ENCODE peak calls at places on chromosomes 3 and 15, in four cellular contexts. K is A549, B is tibial artery, E is mammary epithelial cell. P is an unnamed sample.

GRCh38 chr3:194987571-194988494 is 283.1 kb downstream of the XXYLT1 start:
- DNase-seq in E (no peak), K (no peak), B (peak; percentile 46), P (no peak)

GRCh38 chr3:5021571-5022092 is 42.4 kb downstream of the BHLHE40 start:
- DNase-seq in B (no peak), E (peak; percentile 92), K (peak; percentile 76), P (no peak)

GRCh38 chr3:126212629-126213375 is 32.4 kb upstream of the ALDH1L1 start:
- DNase-seq in K (peak; percentile 21), B (peak; percentile 72), E (no peak), P (no peak)

GRCh38 chr3:157700405-157700804 is 197.2 kb upstream of the VEPH1 start:
- DNase-seq in E (peak; percentile 1), K (no peak), B (no peak), P (no peak)

GRCh38 chr3:73229036-73229435 is 167.6 kb downstream of the EBLN2 start:
- DNase-seq in K (no peak), B (no peak), E (peak; percentile 55), P (no peak)

GRCh38 chr3:8656240-8656639 is 11.6 kb upstream of the SSUH2 start:
- DNase-seq in E (no peak), B (peak; percentile 53), K (no peak), P (no peak)

GRCh38 chr15:66650433-66650832 is 51.6 kb upstream of the SMAD6 start:
- DNase-seq in E (no peak), B (peak; percentile 79), K (no peak), P (no peak)

GRCh38 chr3:154598166-154598565 is 168.2 kb upstream of the GPR149 start:
- DNase-seq in K (no peak), B (no peak), E (no peak), P (no peak)

GRCh38 chr15:78675617-78676360 is 34.8 kb upstream of the CHRNB4 start:
- DNase-seq in E (no peak), B (peak; percentile 17), K (no peak), P (no peak)

GRCh38 chr3:108103971-108104797 is 13.4 kb upstream of the CD47 start:
- DNase-seq in E (no peak), K (no peak), B (no peak), P (no peak)

GRCh38 chr3:99384596-99384995 is 253.8 kb upstream of the COL8A1 start:
- DNase-seq in E (peak; percentile 8), B (no peak), K (no peak), P (no peak)

GRCh38 chr3:13308406-13308805 is 111.7 kb downstream of the NUP210 start:
- DNase-seq in B (no peak), E (peak; percentile 18), K (peak; percentile 80), P (no peak)

GRCh38 chr15:44537728-44538240 is 837 bp downstream of the EIF3J start:
- DNase-seq in K (peak; percentile 25), B (no peak), E (no peak), P (no peak)

GRCh38 chr15:37096878-37097568 is 3.3 kb downstream of the MEIS2 start:
- DNase-seq in E (no peak), B (no peak), K (no peak), P (no peak)

GRCh38 chr3:50830451-50830850 is 155.7 kb downstream of the DOCK3 start:
- DNase-seq in B (no peak), E (no peak), K (no peak), P (no peak)

GRCh38 chr3:114411292-114411691 is 117.5 kb downstream of the TIGIT start:
- DNase-seq in K (no peak), B (no peak), E (no peak), P (no peak)
- H3K27ac ChIP-seq in K (no peak overlapping the region), B (no peak overlapping the region), E (no peak overlapping the region), P (peak overlapping the region; percentile 9)

GRCh38 chr15:27070816-27071215 is 99.8 kb downstream of the GABRG3 start:
- DNase-seq in B (no peak), E (no peak), K (no peak), P (no peak)

GRCh38 chr15:27061739-27062138 is 90.8 kb downstream of the GABRG3 start:
- DNase-seq in B (no peak), E (no peak), K (no peak), P (no peak)

GRCh38 chr15:27064080-27064479 is 93.1 kb downstream of the GABRG3 start:
- DNase-seq in E (no peak), K (no peak), B (no peak), P (no peak)

GRCh38 chr15:27067175-27067574 is 96.2 kb downstream of the GABRG3 start:
- DNase-seq in B (no peak), E (no peak), K (no peak), P (no peak)

DNA sequence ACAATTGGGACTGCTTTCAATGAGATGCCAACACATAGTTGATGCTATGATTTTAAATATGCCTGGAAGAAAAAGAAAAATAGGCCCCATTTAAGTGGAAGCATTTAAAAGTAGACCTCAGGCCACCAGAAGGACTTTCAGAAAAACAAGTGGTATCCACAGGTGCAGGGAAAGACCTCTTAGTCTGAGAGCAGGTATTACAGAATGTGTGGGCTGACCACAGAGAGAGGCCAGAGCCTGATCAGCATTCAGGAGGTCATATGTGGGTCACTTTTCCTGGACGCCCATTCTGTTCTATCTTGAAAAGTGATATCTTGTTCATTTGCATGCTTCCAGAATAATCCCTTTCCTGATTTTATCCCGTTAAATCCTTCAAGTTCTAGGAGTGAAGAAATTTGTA is 95.5 kb downstream of the GABRG3 start:
- DNase-seq in B (no peak), E (no peak), K (no peak), P (no peak)
- H3K9me3 ChIP-seq in B (peaks cover 19% of the 10 kb centered on the region), E (peaks cover 65% of the 10 kb centered on the region), K (peaks cover 8% of the 10 kb centered on the region), P (no peaks in the 10 kb centered on the region)

GRCh38 chr3:156472150-156472549 is 82.8 kb downstream of the SSR3 start:
- DNase-seq in K (no peak), B (no peak), E (no peak), P (no peak)
- TF ChIP-seq CTCF in K (no peak), B (no peak), E (peak; percentile 14), P (no peak)

DNA sequence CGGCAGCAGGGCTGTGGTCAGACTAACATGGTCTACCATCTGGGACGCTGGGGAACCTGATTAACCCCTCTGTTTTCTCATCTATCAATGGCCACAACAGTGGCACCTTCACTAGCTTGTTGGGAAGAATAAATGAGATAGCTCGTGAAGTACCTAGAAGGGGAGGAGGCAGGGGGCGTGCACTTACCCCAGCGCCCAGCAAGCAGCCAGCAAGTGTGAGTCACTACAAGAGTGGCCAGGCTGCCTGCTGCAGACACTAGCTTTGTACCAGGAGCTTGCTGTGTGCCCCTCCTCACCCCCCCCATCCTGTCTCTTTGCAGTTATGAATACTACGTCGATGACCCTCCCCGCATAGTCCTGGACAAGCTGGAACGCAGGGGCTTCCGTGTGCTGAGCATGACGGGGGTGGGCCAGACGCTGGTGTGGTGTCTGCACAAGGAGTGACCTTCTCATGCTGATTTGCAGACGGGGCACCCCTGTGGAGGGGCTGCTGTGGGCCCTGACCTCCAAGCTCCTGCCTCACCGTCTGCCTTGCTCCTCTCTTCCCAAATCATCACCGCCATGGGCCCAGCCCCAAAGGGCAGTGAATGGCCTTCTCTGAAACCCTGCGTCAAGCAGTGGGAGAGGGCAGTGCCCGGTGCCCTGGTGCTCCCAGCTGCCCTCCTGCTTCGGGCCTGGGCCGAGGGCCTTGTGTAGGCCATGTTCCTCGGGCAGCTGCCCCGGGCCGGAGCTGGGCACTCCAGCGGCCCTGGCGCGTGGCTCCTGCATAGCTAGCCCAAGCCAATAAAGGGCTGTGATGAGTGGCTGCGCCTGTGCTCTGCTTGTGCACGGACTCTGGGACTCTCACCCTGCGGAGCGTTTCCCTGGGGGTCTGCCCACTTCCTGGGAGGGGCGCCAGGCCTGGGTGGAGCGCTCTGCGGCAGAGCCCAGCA is 2.6 kb upstream of the C15orf62 start:
- DNase-seq in B (no peak), E (no peak), K (no peak), P (no peak)
- H3K27ac ChIP-seq in B (peak overlapping the region; percentile 87), E (no peak overlapping the region), K (no peak overlapping the region), P (peak overlapping the region; percentile 88)

GRCh38 chr15:26449296-26449695 is 323.6 kb downstream of the GABRB3 start:
- DNase-seq in K (no peak), B (no peak), E (peak; percentile 1), P (no peak)

GRCh38 chr15:26455828-26456227 is 317.0 kb downstream of the GABRB3 start:
- DNase-seq in K (no peak), B (no peak), E (no peak), P (no peak)

GRCh38 chr15:26451995-26452394 is 320.9 kb downstream of the GABRB3 start:
- DNase-seq in K (no peak), B (no peak), E (no peak), P (no peak)

DNA sequence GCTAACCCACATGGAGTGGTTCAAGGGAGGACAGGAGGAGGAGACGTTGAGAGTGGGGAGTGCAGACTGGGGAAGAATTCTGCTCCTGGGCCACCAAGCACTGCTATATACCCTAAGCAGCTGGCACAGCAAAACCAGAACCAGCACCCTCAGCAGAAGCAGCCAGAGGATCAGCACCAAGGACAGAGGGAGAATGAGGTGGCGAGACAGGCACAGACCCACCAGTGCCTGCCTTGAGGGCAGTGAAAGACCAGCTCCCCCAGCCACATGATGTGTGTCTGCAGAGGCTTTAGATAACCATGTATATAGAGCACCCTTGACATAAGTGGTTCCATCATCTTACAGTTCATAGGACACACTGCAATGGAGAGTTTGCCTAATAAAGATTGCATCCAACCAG is 319.0 kb downstream of the GABRB3 start:
- DNase-seq in E (no peak), K (no peak), B (no peak), P (no peak)
- H3K9me3 ChIP-seq in E (peaks cover 38% of the 10 kb centered on the region), K (no peaks in the 10 kb centered on the region), B (no peaks in the 10 kb centered on the region), P (no peaks in the 10 kb centered on the region)